ENCODE peak calls at places on chromosomes 13 and 19, in five cellular contexts. One of them, this sample, is unnamed.

GRCh38 chr19:17327654-17328516 is 6.8 kb downstream of the ANO8 start:
- DNase-seq in GM12878: no peak
- DNase-seq in H1: peak
- DNase-seq in K562: peak
- DNase-seq in HepG2: peak
- DNase-seq in this sample: peak

GRCh38 chr13:54433511-54434206 is 1405.0 kb downstream of the OLFM4 start:
- DNase-seq in GM12878: no peak
- DNase-seq in H1: no peak
- DNase-seq in K562: no peak
- DNase-seq in HepG2: peak
- DNase-seq in this sample: no peak

GRCh38 chr13:27036236-27036981 is 135.2 kb downstream of the USP12 start:
- DNase-seq in GM12878: no peak
- DNase-seq in H1: no peak
- DNase-seq in K562: no peak
- DNase-seq in HepG2: no peak
- DNase-seq in this sample: no peak

GRCh38 chr13:113930711-113931637 is 42.9 kb downstream of the C13orf46 start:
- DNase-seq in GM12878: peak
- DNase-seq in H1: no peak
- DNase-seq in K562: no peak
- DNase-seq in HepG2: no peak
- DNase-seq in this sample: peak

GRCh38 chr13:49454388-49455015 is 10.4 kb downstream of the SETDB2 start:
- DNase-seq in GM12878: no peak
- DNase-seq in H1: no peak
- DNase-seq in K562: no peak
- DNase-seq in HepG2: no peak
- DNase-seq in this sample: no peak

GRCh38 chr19:58084596-58085347 is 13.3 kb downstream of the ZSCAN18 start:
- DNase-seq in GM12878: no peak
- DNase-seq in H1: no peak
- DNase-seq in K562: no peak
- DNase-seq in HepG2: no peak
- DNase-seq in this sample: no peak

GRCh38 chr13:107144432-107144831 is 576.5 kb upstream of the ARGLU1 start:
- DNase-seq in GM12878: no peak
- DNase-seq in H1: no peak
- DNase-seq in K562: no peak
- DNase-seq in HepG2: no peak
- DNase-seq in this sample: no peak

GRCh38 chr19:49347835-49348234 is 12.6 kb downstream of the CD37 start:
- DNase-seq in GM12878: no peak
- DNase-seq in H1: no peak
- DNase-seq in K562: peak
- DNase-seq in HepG2: peak
- DNase-seq in this sample: no peak

GRCh38 chr13:71864094-71864980 is 2.7 kb downstream of the DACH1 start:
- DNase-seq in GM12878: no peak
- DNase-seq in H1: peak
- DNase-seq in K562: no peak
- DNase-seq in HepG2: no peak
- DNase-seq in this sample: no peak

GRCh38 chr13:33146843-33147611 is 130.8 kb downstream of the KL start:
- DNase-seq in GM12878: peak
- DNase-seq in H1: no peak
- DNase-seq in K562: no peak
- DNase-seq in HepG2: no peak
- DNase-seq in this sample: peak

GRCh38 chr19:38713227-38713649 is 31.0 kb downstream of the CAPN12 start:
- DNase-seq in GM12878: no peak
- DNase-seq in H1: no peak
- DNase-seq in K562: no peak
- DNase-seq in HepG2: no peak
- DNase-seq in this sample: no peak

GRCh38 chr19:48501961-48502719 is 9.5 kb downstream of the LMTK3 start:
- DNase-seq in GM12878: peak
- DNase-seq in H1: peak
- DNase-seq in K562: peak
- DNase-seq in HepG2: peak
- DNase-seq in this sample: peak

GRCh38 chr19:29676586-29676985 is 11.3 kb downstream of the PLEKHF1 start:
- DNase-seq in GM12878: no peak
- DNase-seq in H1: no peak
- DNase-seq in K562: no peak
- DNase-seq in HepG2: no peak
- DNase-seq in this sample: no peak

GRCh38 chr19:11197291-11198174 is at the start of gene KANK2:
- DNase-seq in GM12878: peak
- DNase-seq in H1: peak
- DNase-seq in K562: peak
- DNase-seq in HepG2: peak
- DNase-seq in this sample: peak
- TF ChIP-seq POLR2A in GM12878: peak
- TF ChIP-seq POLR2A in H1: peak
- TF ChIP-seq POLR2A in K562: peak
- TF ChIP-seq POLR2A in HepG2: peak
- TF ChIP-seq POLR2A in this sample: no peak

DNA sequence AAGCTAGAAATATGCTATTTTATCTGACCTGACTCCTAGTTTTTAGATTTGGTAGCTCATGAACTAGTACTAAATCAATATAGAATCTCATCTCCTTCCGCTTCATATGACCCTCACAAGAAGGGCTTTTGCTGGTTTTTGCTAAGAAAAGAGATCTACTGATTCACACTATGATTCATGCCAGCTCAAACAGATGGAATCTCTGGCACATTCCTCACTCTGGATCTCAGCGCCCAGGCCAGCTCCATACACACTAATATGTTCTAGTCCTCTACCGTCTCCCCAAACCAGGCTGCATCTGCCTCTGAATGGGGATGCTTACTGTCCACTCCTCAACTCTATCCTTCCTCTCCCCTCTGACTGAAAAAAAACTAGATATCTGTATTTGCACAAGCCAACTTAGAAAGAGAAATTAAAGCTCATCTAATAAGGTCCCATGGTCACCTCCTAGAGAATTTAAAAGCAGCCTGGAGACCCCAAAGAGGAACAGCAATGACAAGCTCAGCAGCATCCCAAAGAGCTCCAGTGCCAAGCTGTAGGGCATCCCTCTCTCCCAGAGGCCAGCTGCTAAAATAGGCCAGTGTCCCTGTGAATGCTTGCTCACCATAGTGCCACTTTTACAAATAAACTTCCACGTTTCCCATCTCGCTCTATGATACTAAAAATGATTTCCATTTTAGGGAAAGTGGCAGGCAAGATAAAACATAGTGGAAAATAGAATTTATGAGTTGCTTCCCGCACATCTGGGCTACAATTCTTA is 74.9 kb downstream of the LHFPL6 start:
- DNase-seq in GM12878: no peak
- DNase-seq in H1: no peak
- DNase-seq in K562: no peak
- DNase-seq in HepG2: no peak
- DNase-seq in this sample: no peak
- TF ChIP-seq TAF1 in GM12878: no peak
- TF ChIP-seq TAF1 in H1: no peak
- TF ChIP-seq TAF1 in K562: no peak
- TF ChIP-seq TAF1 in HepG2: no peak
- TF ChIP-seq TAF1 in this sample: no peak

DNA sequence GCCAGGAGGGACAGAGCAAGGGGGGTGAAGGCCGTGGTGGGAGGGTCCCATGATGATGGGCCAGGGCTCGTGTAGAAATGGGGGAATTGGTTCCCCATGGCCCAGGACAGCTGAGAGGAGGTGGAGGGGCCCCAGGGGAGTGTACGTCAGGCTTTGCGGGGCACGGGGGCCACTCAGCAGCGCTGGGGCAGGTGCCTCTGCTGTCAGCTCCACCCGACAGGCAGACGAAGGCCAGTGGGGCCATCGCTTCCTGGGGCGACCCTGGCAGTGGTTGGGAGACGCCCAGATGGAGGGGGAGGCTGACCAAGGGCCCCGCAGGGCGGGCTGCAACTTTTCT is 1.9 kb upstream of the TEKTIP1 start:
- DNase-seq in GM12878: no peak
- DNase-seq in H1: no peak
- DNase-seq in K562: no peak
- DNase-seq in HepG2: no peak
- DNase-seq in this sample: no peak
- TF ChIP-seq POLR2AphosphoS5 in GM12878: no peak
- TF ChIP-seq POLR2AphosphoS5 in H1: no peak
- TF ChIP-seq POLR2AphosphoS5 in K562: no peak
- TF ChIP-seq POLR2AphosphoS5 in HepG2: no peak
- TF ChIP-seq POLR2AphosphoS5 in this sample: no peak

GRCh38 chr13:98819382-98819781 is 66.9 kb upstream of the SLC15A1 start:
- DNase-seq in GM12878: no peak
- DNase-seq in H1: no peak
- DNase-seq in K562: no peak
- DNase-seq in HepG2: no peak
- DNase-seq in this sample: no peak

GRCh38 chr13:98822238-98822606 is 69.8 kb upstream of the SLC15A1 start:
- DNase-seq in GM12878: no peak
- DNase-seq in H1: no peak
- DNase-seq in K562: no peak
- DNase-seq in HepG2: no peak
- DNase-seq in this sample: no peak

GRCh38 chr13:98820744-98821371 is 68.4 kb upstream of the SLC15A1 start:
- DNase-seq in GM12878: no peak
- DNase-seq in H1: no peak
- DNase-seq in K562: no peak
- DNase-seq in HepG2: no peak
- DNase-seq in this sample: no peak

GRCh38 chr13:98823442-98823841 is 71.0 kb upstream of the SLC15A1 start:
- DNase-seq in GM12878: no peak
- DNase-seq in H1: no peak
- DNase-seq in K562: no peak
- DNase-seq in HepG2: no peak
- DNase-seq in this sample: no peak

GRCh38 chr13:98821372-98822237 is 69.1 kb upstream of the SLC15A1 start:
- DNase-seq in GM12878: no peak
- DNase-seq in H1: no peak
- DNase-seq in K562: no peak
- DNase-seq in HepG2: peak
- DNase-seq in this sample: no peak
- TF ChIP-seq POLR2A in GM12878: no peak
- TF ChIP-seq POLR2A in H1: no peak
- TF ChIP-seq POLR2A in K562: no peak
- TF ChIP-seq POLR2A in HepG2: no peak
- TF ChIP-seq POLR2A in this sample: no peak

GRCh38 chr13:98689347-98689968 is 63.0 kb downstream of the SLC15A1 start:
- DNase-seq in GM12878: no peak
- DNase-seq in H1: no peak
- DNase-seq in K562: no peak
- DNase-seq in HepG2: no peak
- DNase-seq in this sample: no peak
- TF ChIP-seq TAF1 in GM12878: no peak
- TF ChIP-seq TAF1 in H1: no peak
- TF ChIP-seq TAF1 in K562: no peak
- TF ChIP-seq TAF1 in HepG2: no peak
- TF ChIP-seq TAF1 in this sample: no peak

DNA sequence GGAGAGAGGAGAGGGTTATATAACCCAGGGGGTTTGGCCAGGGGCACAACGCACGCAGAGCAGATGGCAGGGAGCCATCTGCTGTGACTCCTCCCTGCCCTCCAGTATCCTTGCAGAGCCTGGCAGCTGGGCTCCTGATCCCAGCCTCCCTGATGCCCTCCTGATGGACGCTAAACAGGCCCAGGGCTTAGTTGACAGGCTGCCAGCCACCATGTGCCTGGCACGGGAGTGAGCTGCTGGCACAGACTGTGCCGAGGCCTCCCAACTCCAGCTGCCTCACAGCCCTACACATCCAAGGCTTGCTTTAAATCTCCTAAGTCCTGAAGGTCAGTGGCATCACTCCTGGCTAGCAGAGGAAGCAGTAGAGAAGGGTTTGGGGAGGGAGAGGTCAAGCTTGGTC is 16.7 kb downstream of the SYDE1 start:
- DNase-seq in GM12878: no peak
- DNase-seq in H1: no peak
- DNase-seq in K562: no peak
- DNase-seq in HepG2: no peak
- DNase-seq in this sample: no peak
- TF ChIP-seq POLR2AphosphoS5 in GM12878: no peak
- TF ChIP-seq POLR2AphosphoS5 in H1: no peak
- TF ChIP-seq POLR2AphosphoS5 in K562: no peak
- TF ChIP-seq POLR2AphosphoS5 in HepG2: no peak
- TF ChIP-seq POLR2AphosphoS5 in this sample: no peak

DNA sequence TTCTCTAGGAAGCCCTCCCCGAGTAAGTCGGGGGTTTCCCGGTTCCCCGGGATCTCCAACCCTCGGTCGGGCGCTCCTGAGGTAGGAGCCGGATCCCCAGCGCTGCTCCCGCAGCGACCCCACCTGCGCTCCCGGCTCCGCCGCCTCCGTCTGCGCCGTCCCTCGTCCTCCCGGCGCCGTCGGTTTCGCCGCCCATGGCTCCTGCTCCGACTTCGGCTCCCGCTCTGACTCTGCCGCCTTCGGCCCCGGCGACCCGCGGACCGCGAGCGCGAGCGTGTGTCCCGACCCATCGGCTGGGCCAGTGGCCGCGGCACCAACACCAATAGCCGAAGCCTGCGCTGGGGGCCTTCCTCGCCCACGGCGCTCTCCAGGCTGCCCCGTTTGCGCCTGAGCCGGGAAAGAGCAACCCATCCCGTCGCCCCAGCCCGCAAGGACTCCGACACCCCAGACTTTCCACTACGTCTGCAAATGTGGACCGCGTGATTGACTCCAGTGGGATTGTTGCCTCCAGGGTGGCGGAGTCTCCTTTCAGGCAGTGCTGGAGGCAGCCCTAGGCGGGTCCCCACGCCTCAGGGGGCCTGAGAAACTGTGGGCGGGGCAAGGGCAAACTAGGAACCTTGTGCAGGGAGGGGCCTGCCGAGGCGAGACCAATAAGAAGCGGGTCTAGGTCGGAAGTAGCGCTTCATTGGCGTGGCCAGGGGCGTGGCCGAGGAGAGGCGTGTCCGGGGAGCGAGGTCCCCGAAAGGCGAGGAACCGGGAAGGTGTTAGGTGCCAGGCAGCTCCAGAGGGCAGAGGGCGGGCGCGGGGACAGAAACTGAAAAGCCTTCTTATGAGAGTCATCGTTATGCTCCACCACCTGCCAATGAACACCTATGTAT is at the start of gene CACTIN:
- DNase-seq in GM12878: peak
- DNase-seq in H1: peak
- DNase-seq in K562: peak
- DNase-seq in HepG2: peak
- DNase-seq in this sample: peak
- TF ChIP-seq POLR2A in GM12878: peak
- TF ChIP-seq POLR2A in H1: peak
- TF ChIP-seq POLR2A in K562: peak
- TF ChIP-seq POLR2A in HepG2: peak
- TF ChIP-seq POLR2A in this sample: peak

GRCh38 chr13:39765801-39766463 is 110.5 kb downstream of the COG6 start:
- DNase-seq in GM12878: no peak
- DNase-seq in H1: no peak
- DNase-seq in K562: no peak
- DNase-seq in HepG2: no peak
- DNase-seq in this sample: no peak
- TF ChIP-seq TAF1 in GM12878: no peak
- TF ChIP-seq TAF1 in H1: no peak
- TF ChIP-seq TAF1 in K562: no peak
- TF ChIP-seq TAF1 in HepG2: no peak
- TF ChIP-seq TAF1 in this sample: no peak